ENCODE peak calls at places on chromosomes 13 and 19, in five cellular contexts. J is CD8-positive, alpha-beta T cell; K is gastrocnemius medialis; Z is left lung; E is upper lobe of right lung. S is an unnamed sample. For H3K9me3 and H3K36me3, the result is how much of the 10 kb centered on the place peaks cover.

GRCh38 chr13:34901577-34901976 is 40.5 kb upstream of the NBEA start:
- ATAC-seq in J (no peak), K (no peak), Z (no peak), E (no peak), S (no peak)

GRCh38 chr13:29129616-29130015 is 309.5 kb downstream of the MTUS2 start:
- ATAC-seq in J (no peak), K (no peak), Z (no peak), E (no peak), S (no peak)

GRCh38 chr13:59409651-59410200 is 754.0 kb downstream of the DIAPH3 start:
- ATAC-seq in J (no peak), K (no peak), Z (no peak), E (no peak), S (no peak)

GRCh38 chr19:49116544-49116943 is 2.4 kb downstream of the LIN7B start:
- ATAC-seq in J (no peak), K (no peak), Z (no peak), E (no peak), S (no peak)

GRCh38 chr19:48196933-48197665 is 26.6 kb downstream of the ZSWIM9 start:
- ATAC-seq in J (no peak), K (no peak), Z (peak), E (peak), S (no peak)

GRCh38 chr13:53200498-53201453 is 172.2 kb downstream of the OLFM4 start:
- ATAC-seq in J (no peak), K (no peak), Z (peak), E (peak), S (peak)

GRCh38 chr19:1566392-1567115 is 1.6 kb downstream of the MEX3D start:
- ATAC-seq in J (no peak), K (peak), Z (peak), E (peak), S (peak)

GRCh38 chr13:64723735-64724134 is 2506.4 kb downstream of the PCDH9 start:
- ATAC-seq in J (no peak), K (no peak), Z (no peak), E (no peak), S (no peak)

GRCh38 chr13:62085832-62086231 is 670.2 kb upstream of the PCDH20 start:
- ATAC-seq in J (no peak), K (no peak), Z (no peak), E (no peak), S (no peak)

GRCh38 chr19:15251749-15252397 is 19.6 kb upstream of the EPHX3 start:
- ATAC-seq in J (no peak), K (peak), Z (peak), E (peak), S (peak)

GRCh38 chr13:77876176-77876575 is 42.5 kb downstream of the EDNRB start:
- ATAC-seq in J (no peak), K (no peak), Z (peak), E (no peak), S (no peak)

DNA sequence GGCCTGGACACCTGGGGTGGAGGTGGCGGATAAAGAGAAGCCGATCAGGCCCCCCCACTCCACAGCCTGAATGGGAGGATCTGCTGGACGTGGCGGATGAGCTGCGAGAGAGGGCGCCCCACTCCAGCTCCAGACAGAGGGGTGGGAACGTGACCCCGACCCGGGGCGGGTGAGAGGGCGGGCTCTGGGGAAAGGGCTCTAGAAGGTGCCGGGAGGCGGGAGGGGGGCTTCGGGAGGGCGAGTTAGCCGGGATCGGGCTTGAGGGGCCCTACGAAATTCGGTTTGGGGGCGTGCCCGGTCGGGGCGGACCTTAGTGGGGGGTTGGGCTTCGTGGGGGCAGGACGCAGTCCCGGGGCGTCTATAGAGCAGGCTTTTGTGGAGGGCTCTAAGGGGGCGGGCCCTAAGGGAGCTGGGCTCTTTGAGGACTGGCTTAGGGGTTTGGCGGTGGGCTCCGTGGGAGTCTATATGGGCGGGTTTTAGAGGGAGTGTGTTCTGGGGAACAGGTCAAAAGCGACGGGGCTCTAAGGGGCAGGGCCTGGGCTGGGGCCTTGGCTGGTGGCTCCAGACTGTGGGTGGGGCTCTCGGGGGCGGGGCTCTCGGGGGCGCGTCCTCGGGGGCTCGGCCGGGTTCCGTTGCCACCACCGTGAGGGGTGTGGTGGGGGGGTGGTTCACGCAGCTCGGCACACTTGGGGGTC is 4.1 kb upstream of the NANOS3 start:
- ATAC-seq in J (peak), K (no peak), Z (peak), E (peak), S (peak)
- TF ChIP-seq CTCF in J (peak), K (no peak), Z (no peak), E (peak), S (no peak)

GRCh38 chr19:41771410-41771809 is 16.1 kb downstream of the CEACAM6 start:
- ATAC-seq in J (no peak), K (no peak), Z (no peak), E (no peak), S (no peak)

GRCh38 chr19:41767105-41767504 is 11.8 kb downstream of the CEACAM6 start:
- ATAC-seq in J (no peak), K (no peak), Z (no peak), E (no peak), S (no peak)

GRCh38 chr19:41774515-41774980 is 19.2 kb downstream of the CEACAM6 start:
- ATAC-seq in J (peak), K (no peak), Z (peak), E (peak), S (no peak)

DNA sequence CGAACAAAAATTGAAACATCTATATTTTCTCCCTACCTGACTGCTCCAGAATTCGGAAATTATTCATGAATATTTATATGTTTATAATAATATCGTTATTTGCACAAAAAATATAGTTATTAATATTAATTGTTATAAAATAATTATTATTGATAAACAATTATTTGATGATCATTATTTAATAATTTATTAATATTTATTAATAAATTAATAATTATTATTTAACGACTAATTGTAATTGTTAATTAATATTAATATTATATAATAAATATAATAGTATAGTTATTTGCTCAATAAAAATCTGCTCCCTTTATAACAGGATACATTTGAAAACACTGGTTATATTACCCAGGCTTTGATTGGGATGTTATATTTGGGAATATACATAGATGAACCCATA is 14.3 kb downstream of the CEACAM6 start:
- ATAC-seq in J (no peak), K (no peak), Z (no peak), E (no peak), S (no peak)
- H3K9me3 ChIP-seq in J (under half), K (under half), Z (under half), E (under half), S (under half)

GRCh38 chr13:26942184-26942583 is 181.6 kb upstream of the GPR12 start:
- ATAC-seq in J (no peak), K (no peak), Z (no peak), E (no peak), S (no peak)
- H3K36me3 ChIP-seq in J (under half), K (under half), Z (under half), E (under half), S (under half)

GRCh38 chr13:47598340-47598911 is 402.6 kb downstream of the SUCLA2 start:
- ATAC-seq in J (no peak), K (no peak), Z (no peak), E (no peak), S (no peak)
- TF ChIP-seq CTCF in J (no peak), K (no peak), Z (no peak), E (peak), S (no peak)

GRCh38 chr19:36514012-36514612 is 14.0 kb downstream of the ZNF260 start:
- ATAC-seq in J (no peak), K (no peak), Z (no peak), E (no peak), S (no peak)
- H3K9me3 ChIP-seq in J (half or more), K (under half), Z (half or more), E (half or more), S (half or more)

GRCh38 chr19:44757735-44758505 is 9.4 kb downstream of the BCL3 start:
- ATAC-seq in J (no peak), K (peak), Z (peak), E (peak), S (peak)

GRCh38 chr19:44762033-44762432 is 13.5 kb downstream of the BCL3 start:
- ATAC-seq in J (no peak), K (no peak), Z (no peak), E (no peak), S (no peak)

GRCh38 chr19:44758596-44758995 is 10.1 kb downstream of the BCL3 start:
- ATAC-seq in J (no peak), K (no peak), Z (no peak), E (no peak), S (no peak)

GRCh38 chr19:44757057-44757734 is 8.7 kb downstream of the BCL3 start:
- ATAC-seq in J (no peak), K (peak), Z (no peak), E (peak), S (peak)

GRCh38 chr19:44759083-44759804 is 10.7 kb downstream of the BCL3 start:
- ATAC-seq in J (no peak), K (no peak), Z (no peak), E (no peak), S (no peak)
- H3K36me3 ChIP-seq in J (under half), K (under half), Z (half or more), E (under half), S (under half)

GRCh38 chr13:23748591-23748990 is 140.6 kb downstream of the MIPEP start:
- ATAC-seq in J (no peak), K (no peak), Z (peak), E (no peak), S (no peak)
- TF ChIP-seq CTCF in J (no peak), K (no peak), Z (no peak), E (no peak), S (no peak)

DNA sequence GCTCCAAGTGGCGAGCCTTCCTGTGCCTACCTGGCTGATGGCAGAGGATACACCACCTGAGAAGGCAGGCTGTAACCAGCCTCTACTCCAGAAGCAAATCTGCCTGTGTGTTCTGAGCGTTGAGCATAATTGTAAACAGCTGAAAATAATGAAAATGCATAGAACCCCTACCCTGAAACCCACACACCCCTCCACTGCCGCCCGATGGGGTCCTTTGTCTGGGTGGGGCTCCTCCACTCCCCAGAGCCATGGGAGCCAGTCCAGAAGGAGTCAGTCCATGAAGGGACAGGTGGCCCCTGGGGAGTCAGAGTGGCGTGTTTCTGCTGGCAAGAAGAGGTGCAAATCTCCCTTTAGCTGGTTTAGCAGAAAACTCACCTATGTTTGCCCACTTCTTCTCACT is 8.0 kb upstream of the SOX1 start:
- ATAC-seq in J (no peak), K (no peak), Z (no peak), E (no peak), S (no peak)
- H3K9me3 ChIP-seq in J (under half), K (under half), Z (under half), E (under half), S (under half)

GRCh38 chr13:74839656-74840055 is 642.3 kb downstream of the TBC1D4 start:
- ATAC-seq in J (no peak), K (no peak), Z (no peak), E (no peak), S (no peak)

GRCh38 chr13:74836628-74837027 is 645.3 kb downstream of the TBC1D4 start:
- ATAC-seq in J (no peak), K (no peak), Z (no peak), E (no peak), S (no peak)

GRCh38 chr13:74835579-74835978 is 646.4 kb downstream of the TBC1D4 start:
- ATAC-seq in J (no peak), K (no peak), Z (no peak), E (no peak), S (no peak)

GRCh38 chr13:74838096-74838495 is 643.9 kb downstream of the TBC1D4 start:
- ATAC-seq in J (no peak), K (no peak), Z (no peak), E (no peak), S (no peak)

GRCh38 chr13:74841123-74841522 is 640.8 kb downstream of the TBC1D4 start:
- ATAC-seq in J (no peak), K (no peak), Z (no peak), E (no peak), S (no peak)
- H3K36me3 ChIP-seq in J (under half), K (under half), Z (under half), E (under half), S (under half)

GRCh38 chr13:36431204-36432105 is 840 bp upstream of the CCNA1 start:
- ATAC-seq in J (no peak), K (no peak), Z (peak), E (peak), S (peak)
- TF ChIP-seq CTCF in J (no peak), K (no peak), Z (no peak), E (no peak), S (no peak)